ENCODE peak calls at places on chromosomes 6 and 20, in four cellular contexts. One of them, this sample, is unnamed.

GRCh38 chr6:45822269-45822812 is 193.3 kb downstream of the CLIC5 start:
- DNase-seq in AG09309: no peak
- DNase-seq in omental fat pad: no peak
- DNase-seq in immature natural killer cell: no peak
- DNase-seq in this sample: peak; percentile 52

GRCh38 chr20:63891061-63892002 is 3.6 kb upstream of the DNAJC5 start:
- DNase-seq in omental fat pad: no peak
- DNase-seq in immature natural killer cell: no peak
- DNase-seq in AG09309: no peak
- DNase-seq in this sample: no peak

GRCh38 chr6:9225441-9225871 is 790.1 kb upstream of the SLC35B3 start:
- DNase-seq in omental fat pad: no peak
- DNase-seq in AG09309: peak; percentile 66
- DNase-seq in immature natural killer cell: no peak
- DNase-seq in this sample: no peak

GRCh38 chr20:61185841-61186601 is 66.0 kb upstream of the CDH4 start:
- DNase-seq in immature natural killer cell: no peak
- DNase-seq in AG09309: peak; percentile 87
- DNase-seq in omental fat pad: no peak
- DNase-seq in this sample: no peak

GRCh38 chr20:35626386-35627001 is 10.9 kb downstream of the SPAG4 start:
- DNase-seq in omental fat pad: no peak
- DNase-seq in immature natural killer cell: no peak
- DNase-seq in AG09309: no peak
- DNase-seq in this sample: no peak

GRCh38 chr6:14713008-14713452 is 532.8 kb upstream of the JARID2 start:
- DNase-seq in omental fat pad: no peak
- DNase-seq in AG09309: peak; percentile 84
- DNase-seq in immature natural killer cell: no peak
- DNase-seq in this sample: no peak

GRCh38 chr6:19472850-19473249 is 364.3 kb upstream of the ID4 start:
- DNase-seq in immature natural killer cell: no peak
- DNase-seq in omental fat pad: no peak
- DNase-seq in AG09309: no peak
- DNase-seq in this sample: no peak

GRCh38 chr20:36549628-36549941 is 8.3 kb downstream of the MYL9 start:
- DNase-seq in immature natural killer cell: no peak
- DNase-seq in omental fat pad: no peak
- DNase-seq in AG09309: no peak
- DNase-seq in this sample: no peak

GRCh38 chr6:136290406-136291010 is 862 bp upstream of the BCLAF1 start:
- DNase-seq in AG09309: peak; percentile 88
- DNase-seq in immature natural killer cell: peak; percentile 89
- DNase-seq in omental fat pad: peak; percentile 31
- DNase-seq in this sample: peak; percentile 92

GRCh38 chr6:40342674-40343230 is 244.4 kb downstream of the LRFN2 start:
- DNase-seq in AG09309: no peak
- DNase-seq in immature natural killer cell: no peak
- DNase-seq in omental fat pad: no peak
- DNase-seq in this sample: no peak

GRCh38 chr6:100470721-100471120 is 6.0 kb upstream of the SIM1 start:
- DNase-seq in immature natural killer cell: no peak
- DNase-seq in AG09309: no peak
- DNase-seq in omental fat pad: no peak
- DNase-seq in this sample: no peak

GRCh38 chr20:12916699-12917098 is 92.1 kb upstream of the SPTLC3 start:
- DNase-seq in immature natural killer cell: no peak
- DNase-seq in AG09309: no peak
- DNase-seq in omental fat pad: no peak
- DNase-seq in this sample: no peak

GRCh38 chr6:100457251-100457990 is 7.3 kb downstream of the SIM1 start:
- DNase-seq in AG09309: no peak
- DNase-seq in immature natural killer cell: no peak
- DNase-seq in omental fat pad: no peak
- DNase-seq in this sample: no peak

This sample was measured in Jurkat, Clone E6-1.